ENCODE peak calls at places on chromosome 20, in ten cellular contexts. W is body of pancreas; G is heart left ventricle; Y is left lung; I is fibroblast of lung; O is A549; L is brain microvascular endothelial cell; E is HL-60; V is breast epithelium; A is CD8-positive, alpha-beta T cell. Z is an unnamed sample.

GRCh38 chr20:22160254-22160653 is 424.1 kb downstream of the FOXA2 start:
- DNase-seq in W (no peak), G (no peak), Y (no peak), I (no peak), O (no peak), L (no peak), E (no peak), V (no peak), A (no peak), Z (no peak)

GRCh38 chr20:58542411-58543095 is 27.4 kb upstream of the APCDD1L start:
- DNase-seq in W (peak), G (no peak), Y (no peak), I (no peak), O (no peak), L (no peak), E (no peak), V (peak), A (no peak), Z (no peak)

GRCh38 chr20:46699651-46700359 is 9.6 kb upstream of the SLC2A10 start:
- DNase-seq in W (peak), G (no peak), Y (no peak), I (peak), O (peak), L (peak), E (no peak), V (no peak), A (no peak), Z (peak)

GRCh38 chr20:49646126-49646525 is 67.6 kb downstream of the B4GALT5 start:
- DNase-seq in W (no peak), G (no peak), Y (no peak), I (peak), O (no peak), L (peak), E (no peak), V (no peak), A (no peak), Z (peak)

GRCh38 chr20:53194891-53195290 is 222.7 kb downstream of the TSHZ2 start:
- DNase-seq in W (no peak), G (no peak), Y (no peak), I (no peak), O (no peak), L (no peak), E (no peak), V (no peak), A (no peak), Z (no peak)

GRCh38 chr20:51732454-51732791 is 35.8 kb downstream of the ATP9A start:
- DNase-seq in W (no peak), G (peak), Y (no peak), I (peak), O (no peak), L (no peak), E (no peak), V (no peak), A (no peak), Z (no peak)

GRCh38 chr20:856361-856775 is 22.9 kb downstream of the FAM110A start:
- DNase-seq in W (peak), G (no peak), Y (no peak), I (peak), O (peak), L (peak), E (no peak), V (peak), A (peak), Z (peak)

GRCh38 chr20:45419188-45420091 is 3.5 kb downstream of the PIGT start:
- DNase-seq in W (peak), G (peak), Y (no peak), I (peak), O (peak), L (peak), E (no peak), V (peak), A (no peak), Z (peak)

GRCh38 chr20:39706089-39706721 is 744.1 kb downstream of the DHX35 start:
- DNase-seq in W (peak), G (peak), Y (no peak), I (no peak), O (no peak), L (no peak), E (no peak), V (no peak), A (no peak), Z (no peak)

GRCh38 chr20:53982624-53983023 is 87.8 kb downstream of the BCAS1 start:
- DNase-seq in W (no peak), G (no peak), Y (no peak), I (no peak), O (no peak), L (no peak), E (no peak), V (no peak), A (no peak), Z (no peak)

GRCh38 chr20:32823737-32824588 is 4.2 kb downstream of the MAPRE1 start:
- DNase-seq in W (no peak), G (no peak), Y (no peak), I (peak), O (no peak), L (no peak), E (peak), V (no peak), A (no peak), Z (no peak)

GRCh38 chr20:52847029-52847660 is 125.0 kb upstream of the TSHZ2 start:
- DNase-seq in W (no peak), G (no peak), Y (no peak), I (no peak), O (no peak), L (no peak), E (no peak), V (no peak), A (no peak), Z (peak)

GRCh38 chr20:11193241-11193640 is 519.4 kb upstream of the JAG1 start:
- DNase-seq in W (no peak), G (no peak), Y (no peak), I (no peak), O (no peak), L (no peak), E (no peak), V (no peak), A (no peak), Z (peak)

GRCh38 chr20:39245685-39246311 is 283.7 kb downstream of the DHX35 start:
- DNase-seq in W (no peak), G (no peak), Y (no peak), I (no peak), O (no peak), L (no peak), E (no peak), V (no peak), A (no peak), Z (no peak)

GRCh38 chr20:24694157-24694726 is 224.8 kb downstream of the SYNDIG1 start:
- DNase-seq in W (no peak), G (no peak), Y (no peak), I (no peak), O (no peak), L (no peak), E (no peak), V (peak), A (no peak), Z (no peak)

GRCh38 chr20:40493071-40493470 is 196.0 kb downstream of the MAFB start:
- DNase-seq in W (peak), G (peak), Y (peak), I (peak), O (no peak), L (peak), E (no peak), V (no peak), A (no peak), Z (no peak)

GRCh38 chr20:56986931-56987720 is 279.3 kb downstream of the BMP7 start:
- DNase-seq in W (no peak), G (no peak), Y (no peak), I (no peak), O (no peak), L (peak), E (no peak), V (no peak), A (no peak), Z (no peak)

GRCh38 chr20:62367136-62367482 is at the start of gene LAMA5:
- DNase-seq in W (peak), G (peak), Y (peak), I (no peak), O (peak), L (no peak), E (no peak), V (no peak), A (no peak), Z (no peak)

GRCh38 chr20:12977634-12978394 is 31.0 kb upstream of the SPTLC3 start:
- DNase-seq in W (no peak), G (no peak), Y (no peak), I (no peak), O (no peak), L (no peak), E (no peak), V (no peak), A (no peak), Z (no peak)

GRCh38 chr20:16596991-16597390 is 23.7 kb upstream of the KIF16B start:
- DNase-seq in W (no peak), G (no peak), Y (no peak), I (no peak), O (no peak), L (no peak), E (no peak), V (no peak), A (no peak), Z (no peak)

GRCh38 chr20:61879303-61879620 is 186.4 kb downstream of the TAF4 start:
- DNase-seq in W (no peak), G (no peak), Y (no peak), I (no peak), O (no peak), L (no peak), E (no peak), V (no peak), A (no peak), Z (no peak)

GRCh38 chr20:46261456-46262253 is 46.6 kb downstream of the CDH22 start:
- DNase-seq in W (no peak), G (no peak), Y (no peak), I (no peak), O (no peak), L (no peak), E (no peak), V (no peak), A (no peak), Z (no peak)

GRCh38 chr20:23133560-23133998 is 47.5 kb upstream of the CD93 start:
- DNase-seq in W (no peak), G (no peak), Y (no peak), I (no peak), O (no peak), L (no peak), E (no peak), V (peak), A (no peak), Z (no peak)

GRCh38 chr20:3648941-3649340 is 14.3 kb downstream of the GFRA4 start:
- DNase-seq in W (no peak), G (no peak), Y (no peak), I (no peak), O (no peak), L (no peak), E (no peak), V (no peak), A (no peak), Z (no peak)

GRCh38 chr20:40584128-40584819 is 104.8 kb downstream of the MAFB start:
- DNase-seq in W (no peak), G (peak), Y (no peak), I (no peak), O (no peak), L (no peak), E (no peak), V (no peak), A (no peak), Z (no peak)

GRCh38 chr20:58086763-58087566 is 141.5 kb downstream of the ANKRD60 start:
- DNase-seq in W (peak), G (peak), Y (no peak), I (peak), O (peak), L (peak), E (no peak), V (no peak), A (no peak), Z (peak)

GRCh38 chr20:33169176-33169794 is 1.3 kb downstream of the BPIFA2 start:
- DNase-seq in W (no peak), G (no peak), Y (no peak), I (no peak), O (peak), L (peak), E (peak), V (no peak), A (no peak), Z (no peak)

GRCh38 chr20:50541606-50542041 is 31.4 kb downstream of the PTPN1 start:
- DNase-seq in W (no peak), G (no peak), Y (no peak), I (no peak), O (no peak), L (no peak), E (peak), V (no peak), A (no peak), Z (no peak)

GRCh38 chr20:38804682-38805501 is 605 bp upstream of the PPP1R16B start:
- DNase-seq in W (peak), G (peak), Y (no peak), I (no peak), O (no peak), L (no peak), E (peak), V (no peak), A (peak), Z (no peak)

GRCh38 chr20:23293689-23294088 is 56.9 kb upstream of the NXT1 start:
- DNase-seq in W (no peak), G (peak), Y (no peak), I (no peak), O (no peak), L (no peak), E (no peak), V (no peak), A (no peak), Z (no peak)

GRCh38 chr20:24916412-24916811 is 32.7 kb upstream of the CST7 start:
- DNase-seq in W (no peak), G (no peak), Y (no peak), I (no peak), O (no peak), L (no peak), E (no peak), V (no peak), A (no peak), Z (no peak)

DNA sequence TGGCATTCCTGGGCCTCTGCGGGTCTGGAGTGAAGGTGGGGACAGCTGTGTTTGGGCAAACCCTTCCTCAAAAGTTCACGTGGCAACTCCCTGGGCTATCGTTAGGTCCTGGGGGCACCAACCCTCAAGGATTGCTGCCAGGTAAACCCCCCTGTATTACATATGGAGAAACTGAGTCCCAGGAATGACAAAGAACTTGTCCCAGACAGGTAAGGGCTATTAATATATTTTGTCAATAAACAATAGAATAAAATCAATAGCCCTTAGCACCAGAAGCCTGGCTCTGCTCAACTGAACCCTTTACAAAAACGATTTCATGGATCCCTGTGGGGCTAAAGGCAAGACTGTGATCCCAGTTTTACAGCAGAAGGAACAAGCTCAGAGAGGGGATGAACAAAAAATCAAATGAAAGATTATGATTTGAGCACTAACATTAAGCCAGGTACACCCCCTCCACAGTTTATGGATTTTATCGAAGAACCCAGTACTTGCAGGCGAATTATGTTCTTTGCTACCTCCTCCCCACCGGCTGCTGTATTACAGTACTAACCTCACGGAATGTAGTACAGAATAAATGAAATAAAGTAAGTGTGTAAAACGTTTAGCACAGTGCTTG is 2.7 kb downstream of the ID1 start:
- DNase-seq in W (no peak), G (no peak), Y (peak), I (peak), O (no peak), L (no peak), E (no peak), V (no peak), A (no peak), Z (no peak)
- H3K27ac ChIP-seq in W (peak), G (peak), Y (peak), I (peak), O (peak), L (no peak), E (no peak), V (peak), A (no peak), Z (no peak)

GRCh38 chr20:63381781-63382431 is 20.8 kb upstream of the CHRNA4 start:
- DNase-seq in W (peak), G (no peak), Y (peak), I (no peak), O (no peak), L (no peak), E (no peak), V (no peak), A (peak), Z (no peak)
- TF ChIP-seq CTCF in W (peak), G (peak), Y (peak), I (peak), O (peak), L (peak), E (peak), V (peak), A (peak), Z (peak)

DNA sequence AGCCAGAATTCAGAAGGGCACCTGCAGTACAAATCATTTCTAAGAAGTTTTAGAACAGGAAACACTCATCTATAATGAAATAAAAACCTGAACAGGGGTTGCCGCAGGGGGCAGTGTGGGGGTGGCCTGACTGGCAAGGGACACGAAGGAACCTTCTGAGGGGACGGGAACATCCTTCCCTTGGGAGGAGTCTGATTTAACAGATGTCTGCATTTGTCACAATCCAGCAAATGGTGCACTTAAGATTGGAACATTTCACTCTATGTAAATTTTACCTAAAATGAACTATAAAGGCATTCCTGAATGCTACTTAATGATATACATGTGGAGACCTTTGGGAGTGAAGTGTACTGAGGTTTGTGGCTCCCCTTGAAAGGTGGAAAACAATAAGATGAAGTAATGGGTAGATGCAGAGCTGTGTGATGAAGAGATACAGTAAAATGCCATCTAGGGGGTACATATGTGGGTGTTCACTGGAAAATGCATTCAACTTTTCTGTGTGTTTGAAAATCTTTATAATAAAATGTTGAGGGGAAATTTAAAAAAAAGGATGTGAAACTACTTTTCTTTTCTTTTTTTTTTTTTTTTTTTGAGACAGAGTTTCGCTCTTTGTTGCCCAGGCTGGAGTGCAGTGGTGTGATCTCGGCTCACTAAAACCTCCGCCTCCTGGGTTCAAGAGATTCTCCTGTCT is 89.5 kb downstream of the SNX5 start:
- DNase-seq in W (no peak), G (no peak), Y (no peak), I (no peak), O (no peak), L (no peak), E (no peak), V (peak), A (no peak), Z (no peak)
- H3K27ac ChIP-seq in W (no peak), G (no peak), Y (no peak), I (no peak), O (no peak), L (no peak), E (no peak), V (peak), A (no peak), Z (no peak)

DNA sequence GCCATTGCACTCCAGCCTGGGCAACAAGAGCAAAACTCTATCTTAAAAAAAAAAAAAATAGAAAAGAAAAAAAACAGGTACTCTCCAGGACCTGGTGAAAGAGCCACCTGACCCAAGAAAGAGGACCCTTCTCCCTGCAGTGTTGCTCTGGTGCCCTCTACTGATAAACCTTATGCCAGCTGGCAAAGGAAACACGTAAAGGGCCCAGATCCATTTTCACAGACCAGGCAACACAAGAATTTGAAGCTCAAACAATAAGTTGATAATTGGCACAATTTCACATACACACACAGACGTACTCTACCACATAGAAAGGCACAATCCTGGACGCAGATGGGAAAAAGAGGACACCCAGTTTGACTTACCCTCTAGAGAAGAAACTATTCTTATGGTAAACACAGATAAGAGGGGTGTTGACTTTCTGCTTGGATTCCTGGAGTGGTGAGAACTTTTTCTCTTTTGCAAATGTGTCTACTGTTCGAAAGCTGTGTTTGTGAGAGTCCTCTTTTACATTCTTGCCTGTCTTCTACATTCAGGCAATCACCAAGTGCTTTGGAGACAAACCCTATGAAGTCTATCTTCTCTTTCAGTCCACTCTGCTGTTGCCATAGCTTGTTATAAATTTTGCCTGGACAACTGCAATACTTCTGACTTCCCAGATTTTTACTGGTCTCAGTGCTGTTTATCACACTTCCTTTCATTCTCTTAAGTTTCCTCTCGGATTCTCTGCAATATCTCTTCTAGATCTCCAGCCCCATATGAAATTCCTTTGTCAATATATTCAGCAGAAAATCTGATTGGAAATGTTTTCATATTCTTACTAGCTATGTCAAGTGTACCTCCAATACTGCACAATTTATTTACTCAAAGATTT is 6.4 kb upstream of the SNRPB start:
- DNase-seq in W (no peak), G (no peak), Y (no peak), I (no peak), O (no peak), L (no peak), E (no peak), V (no peak), A (no peak), Z (no peak)
- TF ChIP-seq CTCF in W (no peak), G (no peak), Y (no peak), I (no peak), O (peak), L (no peak), E (peak), V (no peak), A (no peak), Z (peak)

DNA sequence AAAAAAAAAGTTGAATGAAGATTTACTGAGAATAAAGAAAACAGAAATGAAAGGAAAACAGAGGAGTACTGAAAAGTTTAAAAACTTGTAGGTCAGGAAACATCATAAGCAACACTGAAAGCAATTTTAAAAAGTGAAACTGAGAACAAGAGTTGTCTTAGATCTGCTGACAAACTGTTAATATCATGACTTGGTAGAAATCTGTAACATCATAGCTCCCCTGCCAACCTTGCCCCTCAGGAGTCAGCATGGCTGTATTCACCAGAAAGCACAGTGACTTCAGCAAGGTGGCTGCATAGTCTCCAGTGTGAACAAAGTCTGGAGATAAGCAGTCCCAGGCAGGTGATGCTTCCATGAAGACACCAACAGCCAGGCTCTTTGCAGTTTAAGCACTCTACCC is 5.3 kb downstream of the NAA20 start:
- DNase-seq in W (no peak), G (no peak), Y (no peak), I (no peak), O (no peak), L (no peak), E (no peak), V (no peak), A (no peak), Z (no peak)
- H3K27ac ChIP-seq in W (no peak), G (no peak), Y (no peak), I (no peak), O (no peak), L (no peak), E (no peak), V (peak), A (no peak), Z (no peak)

Z was measured in foreskin keratinocyte.